ENCODE peak calls at places on chromosomes 2 and 18, in eight cellular contexts. One of them, this sample, is unnamed. For H3K4me1, the result is how much of the 10 kb centered on the place peaks cover.

GRCh38 chr18:50187659-50188058 is 7.3 kb downstream of the MYO5B start:
- DNase-seq in GM23338: peak
- DNase-seq in GM23248: no peak
- DNase-seq in cardiac muscle cell: no peak
- DNase-seq in right atrium auricular region: no peak
- DNase-seq in heart left ventricle: no peak
- DNase-seq in breast epithelium: no peak
- DNase-seq in H9: no peak
- DNase-seq in this sample: no peak

GRCh38 chr2:166375736-166376487 is at the start of gene SCN9A:
- DNase-seq in GM23338: peak
- DNase-seq in GM23248: peak
- DNase-seq in cardiac muscle cell: peak
- DNase-seq in right atrium auricular region: peak
- DNase-seq in heart left ventricle: peak
- DNase-seq in breast epithelium: peak
- DNase-seq in H9: peak
- DNase-seq in this sample: peak

GRCh38 chr18:74040459-74041332 is 106.9 kb downstream of the FBXO15 start:
- DNase-seq in GM23338: peak
- DNase-seq in GM23248: peak
- DNase-seq in cardiac muscle cell: peak
- DNase-seq in right atrium auricular region: no peak
- DNase-seq in heart left ventricle: no peak
- DNase-seq in breast epithelium: no peak
- DNase-seq in H9: peak
- DNase-seq in this sample: no peak

GRCh38 chr2:240590681-240591111 is 4.2 kb downstream of the CAPN10 start:
- DNase-seq in GM23338: no peak
- DNase-seq in GM23248: no peak
- DNase-seq in cardiac muscle cell: no peak
- DNase-seq in right atrium auricular region: no peak
- DNase-seq in heart left ventricle: no peak
- DNase-seq in breast epithelium: no peak
- DNase-seq in H9: no peak
- DNase-seq in this sample: no peak

GRCh38 chr2:126864861-126865260 is 33.8 kb upstream of the TEX51 start:
- DNase-seq in GM23338: peak
- DNase-seq in GM23248: peak
- DNase-seq in cardiac muscle cell: no peak
- DNase-seq in right atrium auricular region: peak
- DNase-seq in heart left ventricle: no peak
- DNase-seq in breast epithelium: no peak
- DNase-seq in H9: no peak
- DNase-seq in this sample: no peak

GRCh38 chr2:40371525-40372277 is 80.2 kb downstream of the SLC8A1 start:
- DNase-seq in GM23338: peak
- DNase-seq in GM23248: peak
- DNase-seq in cardiac muscle cell: peak
- DNase-seq in right atrium auricular region: peak
- DNase-seq in heart left ventricle: peak
- DNase-seq in breast epithelium: no peak
- DNase-seq in H9: peak
- DNase-seq in this sample: no peak

GRCh38 chr2:21256006-21256405 is 132.2 kb downstream of the TDRD15 start:
- DNase-seq in GM23338: no peak
- DNase-seq in GM23248: no peak
- DNase-seq in cardiac muscle cell: peak
- DNase-seq in right atrium auricular region: peak
- DNase-seq in heart left ventricle: no peak
- DNase-seq in breast epithelium: peak
- DNase-seq in H9: no peak
- DNase-seq in this sample: peak

GRCh38 chr18:28175930-28176673 is 828 bp downstream of the CDH2 start:
- DNase-seq in GM23338: peak
- DNase-seq in GM23248: peak
- DNase-seq in cardiac muscle cell: peak
- DNase-seq in right atrium auricular region: no peak
- DNase-seq in heart left ventricle: no peak
- DNase-seq in breast epithelium: no peak
- DNase-seq in H9: peak
- DNase-seq in this sample: no peak

GRCh38 chr2:96342085-96342484 is 6.5 kb downstream of the NCAPH start:
- DNase-seq in GM23338: no peak
- DNase-seq in GM23248: peak
- DNase-seq in cardiac muscle cell: peak
- DNase-seq in right atrium auricular region: no peak
- DNase-seq in heart left ventricle: no peak
- DNase-seq in breast epithelium: no peak
- DNase-seq in H9: no peak
- DNase-seq in this sample: no peak

GRCh38 chr2:75788154-75788553 is 77.4 kb upstream of the GCFC2 start:
- DNase-seq in GM23338: no peak
- DNase-seq in GM23248: no peak
- DNase-seq in cardiac muscle cell: no peak
- DNase-seq in right atrium auricular region: no peak
- DNase-seq in heart left ventricle: no peak
- DNase-seq in breast epithelium: no peak
- DNase-seq in H9: no peak
- DNase-seq in this sample: peak

DNA sequence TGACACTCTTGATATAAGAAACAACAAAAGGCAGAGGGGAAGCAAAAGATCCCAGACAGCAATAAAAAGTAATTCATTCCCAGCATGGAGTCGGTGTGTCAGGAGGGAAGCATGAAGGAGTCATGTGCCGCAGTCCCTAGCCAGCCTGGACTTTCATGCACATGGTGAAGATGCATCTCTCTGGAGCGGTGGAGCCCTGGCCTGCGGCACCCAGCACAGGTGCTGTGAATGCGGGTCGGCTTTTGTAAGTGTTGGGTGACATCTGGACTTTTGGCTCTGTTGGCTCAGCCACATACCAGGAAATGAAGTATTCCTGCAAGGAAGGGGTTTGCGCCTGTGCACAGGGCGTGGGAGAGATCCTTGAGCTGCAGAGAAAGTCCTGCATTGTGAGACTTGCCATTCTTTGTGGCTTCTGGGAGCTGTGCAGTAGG is 119.4 kb downstream of the COPS8 start:
- DNase-seq in GM23338: no peak
- DNase-seq in GM23248: no peak
- DNase-seq in cardiac muscle cell: peak
- DNase-seq in right atrium auricular region: peak
- DNase-seq in heart left ventricle: no peak
- DNase-seq in breast epithelium: no peak
- DNase-seq in H9: no peak
- DNase-seq in this sample: no peak
- H3K27ac ChIP-seq in GM23338: no peak
- H3K27ac ChIP-seq in GM23248: no peak
- H3K27ac ChIP-seq in cardiac muscle cell: no peak
- H3K27ac ChIP-seq in right atrium auricular region: no peak
- H3K27ac ChIP-seq in heart left ventricle: peak
- H3K27ac ChIP-seq in breast epithelium: no peak
- H3K27ac ChIP-seq in H9: no peak
- H3K27ac ChIP-seq in this sample: no peak

GRCh38 chr2:9666306-9666705 is 35.5 kb upstream of the YWHAQ start:
- DNase-seq in GM23338: no peak
- DNase-seq in GM23248: peak
- DNase-seq in cardiac muscle cell: peak
- DNase-seq in right atrium auricular region: no peak
- DNase-seq in heart left ventricle: no peak
- DNase-seq in breast epithelium: no peak
- DNase-seq in H9: no peak
- DNase-seq in this sample: no peak

GRCh38 chr2:9663008-9663879 is 32.4 kb upstream of the YWHAQ start:
- DNase-seq in GM23338: no peak
- DNase-seq in GM23248: no peak
- DNase-seq in cardiac muscle cell: no peak
- DNase-seq in right atrium auricular region: no peak
- DNase-seq in heart left ventricle: no peak
- DNase-seq in breast epithelium: no peak
- DNase-seq in H9: no peak
- DNase-seq in this sample: no peak

GRCh38 chr2:9665903-9666302 is 35.1 kb upstream of the YWHAQ start:
- DNase-seq in GM23338: no peak
- DNase-seq in GM23248: peak
- DNase-seq in cardiac muscle cell: peak
- DNase-seq in right atrium auricular region: no peak
- DNase-seq in heart left ventricle: no peak
- DNase-seq in breast epithelium: no peak
- DNase-seq in H9: no peak
- DNase-seq in this sample: no peak

GRCh38 chr2:9667826-9668225 is 37.0 kb upstream of the YWHAQ start:
- DNase-seq in GM23338: no peak
- DNase-seq in GM23248: no peak
- DNase-seq in cardiac muscle cell: no peak
- DNase-seq in right atrium auricular region: no peak
- DNase-seq in heart left ventricle: no peak
- DNase-seq in breast epithelium: no peak
- DNase-seq in H9: no peak
- DNase-seq in this sample: no peak

DNA sequence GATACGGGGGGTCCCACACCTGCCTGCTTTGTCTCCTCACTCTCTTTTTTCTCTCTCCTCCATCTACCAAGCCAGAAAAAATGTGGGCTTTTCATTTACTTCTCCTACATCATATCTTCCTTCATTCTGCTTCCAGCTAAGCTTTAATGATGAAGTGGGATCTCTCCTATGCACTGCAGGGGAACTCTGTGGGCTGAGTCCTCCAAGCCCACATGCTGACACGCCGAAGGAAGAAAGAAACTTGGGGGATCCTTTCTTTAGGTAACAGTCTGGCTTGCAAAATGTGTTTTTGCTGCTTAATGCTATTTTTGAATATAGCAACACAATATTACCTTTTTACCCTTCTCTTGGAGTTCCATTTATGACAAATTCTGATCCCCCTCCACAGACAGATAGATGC is 33.6 kb upstream of the YWHAQ start:
- DNase-seq in GM23338: no peak
- DNase-seq in GM23248: no peak
- DNase-seq in cardiac muscle cell: no peak
- DNase-seq in right atrium auricular region: no peak
- DNase-seq in heart left ventricle: no peak
- DNase-seq in breast epithelium: no peak
- DNase-seq in H9: no peak
- DNase-seq in this sample: no peak
- H3K4me1 ChIP-seq in GM23338: under half
- H3K4me1 ChIP-seq in GM23248: under half
- H3K4me1 ChIP-seq in cardiac muscle cell: under half
- H3K4me1 ChIP-seq in right atrium auricular region: under half
- H3K4me1 ChIP-seq in heart left ventricle: under half
- H3K4me1 ChIP-seq in breast epithelium: under half
- H3K4me1 ChIP-seq in H9: under half
- H3K4me1 ChIP-seq in this sample: under half

GRCh38 chr2:54480025-54480424 is 23.9 kb downstream of the SPTBN1 start:
- DNase-seq in GM23338: no peak
- DNase-seq in GM23248: no peak
- DNase-seq in cardiac muscle cell: no peak
- DNase-seq in right atrium auricular region: no peak
- DNase-seq in heart left ventricle: no peak
- DNase-seq in breast epithelium: no peak
- DNase-seq in H9: no peak
- DNase-seq in this sample: no peak

GRCh38 chr2:54486766-54487165 is 30.6 kb downstream of the SPTBN1 start:
- DNase-seq in GM23338: no peak
- DNase-seq in GM23248: no peak
- DNase-seq in cardiac muscle cell: no peak
- DNase-seq in right atrium auricular region: no peak
- DNase-seq in heart left ventricle: no peak
- DNase-seq in breast epithelium: no peak
- DNase-seq in H9: no peak
- DNase-seq in this sample: no peak

GRCh38 chr2:54481686-54482085 is 25.6 kb downstream of the SPTBN1 start:
- DNase-seq in GM23338: no peak
- DNase-seq in GM23248: no peak
- DNase-seq in cardiac muscle cell: no peak
- DNase-seq in right atrium auricular region: no peak
- DNase-seq in heart left ventricle: no peak
- DNase-seq in breast epithelium: no peak
- DNase-seq in H9: no peak
- DNase-seq in this sample: no peak

GRCh38 chr2:54482725-54483124 is 26.6 kb downstream of the SPTBN1 start:
- DNase-seq in GM23338: no peak
- DNase-seq in GM23248: peak
- DNase-seq in cardiac muscle cell: peak
- DNase-seq in right atrium auricular region: peak
- DNase-seq in heart left ventricle: no peak
- DNase-seq in breast epithelium: no peak
- DNase-seq in H9: no peak
- DNase-seq in this sample: no peak

GRCh38 chr2:54483426-54483825 is 27.3 kb downstream of the SPTBN1 start:
- DNase-seq in GM23338: no peak
- DNase-seq in GM23248: peak
- DNase-seq in cardiac muscle cell: no peak
- DNase-seq in right atrium auricular region: no peak
- DNase-seq in heart left ventricle: no peak
- DNase-seq in breast epithelium: no peak
- DNase-seq in H9: no peak
- DNase-seq in this sample: no peak
- H3K27ac ChIP-seq in GM23338: no peak
- H3K27ac ChIP-seq in GM23248: peak
- H3K27ac ChIP-seq in cardiac muscle cell: peak
- H3K27ac ChIP-seq in right atrium auricular region: peak
- H3K27ac ChIP-seq in heart left ventricle: peak
- H3K27ac ChIP-seq in breast epithelium: peak
- H3K27ac ChIP-seq in H9: no peak
- H3K27ac ChIP-seq in this sample: peak

GRCh38 chr2:36455788-36456187 is 100.2 kb downstream of the CRIM1 start:
- DNase-seq in GM23338: peak
- DNase-seq in GM23248: peak
- DNase-seq in cardiac muscle cell: no peak
- DNase-seq in right atrium auricular region: no peak
- DNase-seq in heart left ventricle: no peak
- DNase-seq in breast epithelium: no peak
- DNase-seq in H9: no peak
- DNase-seq in this sample: no peak

GRCh38 chr2:36452279-36452678 is 96.7 kb downstream of the CRIM1 start:
- DNase-seq in GM23338: no peak
- DNase-seq in GM23248: peak
- DNase-seq in cardiac muscle cell: no peak
- DNase-seq in right atrium auricular region: no peak
- DNase-seq in heart left ventricle: no peak
- DNase-seq in breast epithelium: no peak
- DNase-seq in H9: no peak
- DNase-seq in this sample: no peak

GRCh38 chr2:36451512-36451911 is 95.9 kb downstream of the CRIM1 start:
- DNase-seq in GM23338: no peak
- DNase-seq in GM23248: no peak
- DNase-seq in cardiac muscle cell: peak
- DNase-seq in right atrium auricular region: no peak
- DNase-seq in heart left ventricle: no peak
- DNase-seq in breast epithelium: no peak
- DNase-seq in H9: no peak
- DNase-seq in this sample: no peak

GRCh38 chr2:36455011-36455410 is 99.4 kb downstream of the CRIM1 start:
- DNase-seq in GM23338: no peak
- DNase-seq in GM23248: no peak
- DNase-seq in cardiac muscle cell: no peak
- DNase-seq in right atrium auricular region: no peak
- DNase-seq in heart left ventricle: no peak
- DNase-seq in breast epithelium: no peak
- DNase-seq in H9: no peak
- DNase-seq in this sample: no peak

GRCh38 chr2:36453652-36454051 is 98.1 kb downstream of the CRIM1 start:
- DNase-seq in GM23338: no peak
- DNase-seq in GM23248: peak
- DNase-seq in cardiac muscle cell: no peak
- DNase-seq in right atrium auricular region: no peak
- DNase-seq in heart left ventricle: no peak
- DNase-seq in breast epithelium: no peak
- DNase-seq in H9: no peak
- DNase-seq in this sample: no peak
- H3K4me1 ChIP-seq in GM23338: under half
- H3K4me1 ChIP-seq in GM23248: half or more
- H3K4me1 ChIP-seq in cardiac muscle cell: under half
- H3K4me1 ChIP-seq in right atrium auricular region: under half
- H3K4me1 ChIP-seq in heart left ventricle: under half
- H3K4me1 ChIP-seq in breast epithelium: under half
- H3K4me1 ChIP-seq in H9: under half
- H3K4me1 ChIP-seq in this sample: half or more

This sample was measured in gastrocnemius medialis.